ENCODE peak calls at places on chromosomes 6 and 20, in four cellular contexts. One of them, this sample, is unnamed.
A peak's percentile ranks its signal among the peaks of the same experiment; 100 is the strongest.

GRCh38 chr20:31988430-31989015 is 20.6 kb downstream of the XKR7 start:
- DNase-seq in brain microvascular endothelial cell: no peak
- DNase-seq in A673: no peak
- DNase-seq in pancreas: no peak
- DNase-seq in this sample: no peak

GRCh38 chr20:57526885-57527566 is 2.1 kb upstream of the CTCFL start:
- DNase-seq in brain microvascular endothelial cell: no peak
- DNase-seq in A673: no peak
- DNase-seq in pancreas: no peak
- DNase-seq in this sample: no peak

GRCh38 chr6:149031545-149032317 is 284.9 kb downstream of the UST start:
- DNase-seq in pancreas: no peak
- DNase-seq in brain microvascular endothelial cell: peak; percentile 93
- DNase-seq in A673: no peak
- DNase-seq in this sample: peak; percentile 72

GRCh38 chr20:33732166-33732970 is 572 bp downstream of the ZNF341 start:
- DNase-seq in A673: peak; percentile 41
- DNase-seq in brain microvascular endothelial cell: peak; percentile 59
- DNase-seq in pancreas: no peak
- DNase-seq in this sample: no peak

GRCh38 chr6:74731204-74731603 is 474.6 kb downstream of the COL12A1 start:
- DNase-seq in brain microvascular endothelial cell: peak; percentile 80
- DNase-seq in pancreas: no peak
- DNase-seq in A673: no peak
- DNase-seq in this sample: no peak

GRCh38 chr20:40663991-40664880 is 24.8 kb downstream of the MAFB start:
- DNase-seq in pancreas: no peak
- DNase-seq in A673: no peak
- DNase-seq in brain microvascular endothelial cell: no peak
- DNase-seq in this sample: no peak

GRCh38 chr20:45405566-45406259 is 2.4 kb upstream of the DBNDD2 start:
- DNase-seq in pancreas: peak; percentile 71
- DNase-seq in brain microvascular endothelial cell: no peak
- DNase-seq in A673: no peak
- DNase-seq in this sample: no peak

GRCh38 chr20:45069261-45069660 is 31.7 kb downstream of the KCNS1 start:
- DNase-seq in brain microvascular endothelial cell: no peak
- DNase-seq in A673: no peak
- DNase-seq in pancreas: no peak
- DNase-seq in this sample: no peak

GRCh38 chr20:20489054-20489453 is 121.2 kb downstream of the INSM1 start:
- DNase-seq in pancreas: no peak
- DNase-seq in brain microvascular endothelial cell: no peak
- DNase-seq in A673: no peak
- DNase-seq in this sample: peak; percentile 64

GRCh38 chr20:39190666-39191570 is 228.8 kb downstream of the DHX35 start:
- DNase-seq in brain microvascular endothelial cell: peak; percentile 4
- DNase-seq in A673: no peak
- DNase-seq in pancreas: no peak
- DNase-seq in this sample: no peak

GRCh38 chr6:155580904-155581303 is 125.3 kb upstream of the NOX3 start:
- DNase-seq in pancreas: no peak
- DNase-seq in A673: peak; percentile 39
- DNase-seq in brain microvascular endothelial cell: no peak
- DNase-seq in this sample: no peak

GRCh38 chr6:128347123-128347522 is 173.3 kb downstream of the PTPRK start:
- DNase-seq in pancreas: no peak
- DNase-seq in brain microvascular endothelial cell: peak; percentile 20
- DNase-seq in A673: no peak
- DNase-seq in this sample: no peak

GRCh38 chr6:142926494-142927273 is 18.3 kb downstream of the HIVEP2 start:
- DNase-seq in brain microvascular endothelial cell: peak; percentile 89
- DNase-seq in A673: peak; percentile 49
- DNase-seq in pancreas: peak; percentile 85
- DNase-seq in this sample: peak; percentile 86

GRCh38 chr6:152295346-152295745 is 341.8 kb downstream of the SYNE1 start:
- DNase-seq in brain microvascular endothelial cell: peak; percentile 87
- DNase-seq in A673: no peak
- DNase-seq in pancreas: no peak
- DNase-seq in this sample: no peak

GRCh38 chr6:166502453-166502852 is 84.0 kb downstream of the RAMACL start:
- DNase-seq in pancreas: no peak
- DNase-seq in A673: no peak
- DNase-seq in brain microvascular endothelial cell: no peak
- DNase-seq in this sample: no peak

GRCh38 chr20:34004790-34005457 is 11.2 kb downstream of the RALY start:
- DNase-seq in pancreas: no peak
- DNase-seq in brain microvascular endothelial cell: no peak
- DNase-seq in A673: no peak
- DNase-seq in this sample: no peak

GRCh38 chr20:64138276-64138815 is 25.9 kb upstream of the MYT1 start:
- DNase-seq in pancreas: peak; percentile 25
- DNase-seq in A673: no peak
- DNase-seq in brain microvascular endothelial cell: no peak
- DNase-seq in this sample: no peak

GRCh38 chr20:35131953-35132352 is 15.2 kb downstream of the EDEM2 start:
- DNase-seq in A673: no peak
- DNase-seq in brain microvascular endothelial cell: no peak
- DNase-seq in pancreas: no peak
- DNase-seq in this sample: no peak

DNA sequence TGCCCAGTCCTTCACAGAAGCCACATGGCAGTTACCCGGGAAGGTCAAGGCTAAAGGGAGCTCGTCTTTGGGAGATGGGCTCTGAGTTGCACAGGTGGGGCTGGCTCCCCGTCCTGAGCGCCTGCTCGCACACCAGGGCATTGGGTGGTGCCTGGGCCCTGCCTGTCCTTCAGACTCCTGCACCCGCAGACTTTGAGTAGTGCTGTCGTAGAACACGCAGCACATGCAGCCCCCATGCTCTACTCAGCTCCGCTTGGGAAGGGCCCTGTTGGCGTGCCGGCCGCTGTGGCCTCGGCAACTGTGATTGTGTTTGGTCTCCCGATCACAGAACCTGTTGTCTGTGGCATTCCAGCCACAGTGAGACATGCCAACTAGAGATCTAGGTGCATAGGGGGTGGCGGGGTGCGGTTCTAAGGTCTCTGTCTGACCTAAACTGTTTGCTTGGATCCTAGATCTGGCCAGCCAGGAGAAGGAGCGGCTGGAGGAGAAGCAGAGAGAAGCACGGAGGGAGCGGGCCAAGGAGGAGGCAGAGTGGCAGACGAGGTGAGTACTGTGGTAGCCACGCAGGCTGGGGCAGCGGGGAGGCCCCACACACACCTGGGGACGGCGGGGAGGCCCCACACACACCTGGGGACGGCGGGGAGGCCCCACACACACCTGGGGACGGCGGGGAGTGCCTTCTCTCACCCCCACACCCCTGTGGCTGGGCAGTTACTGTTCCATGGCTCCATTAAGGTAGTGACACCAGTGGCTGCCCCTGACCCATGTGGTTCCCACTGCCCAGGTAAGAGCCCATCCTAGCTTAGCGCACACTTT is 11.3 kb upstream of the ADRM1 start:
- DNase-seq in brain microvascular endothelial cell: no peak
- DNase-seq in A673: no peak
- DNase-seq in pancreas: no peak
- DNase-seq in this sample: no peak
- H3K36me3 ChIP-seq in brain microvascular endothelial cell: peaks cover 34% of the 10 kb centered on the region
- H3K36me3 ChIP-seq in A673: peaks cover 4% of the 10 kb centered on the region
- H3K36me3 ChIP-seq in pancreas: peaks cover 5% of the 10 kb centered on the region
- H3K36me3 ChIP-seq in this sample: peaks cover 19% of the 10 kb centered on the region

DNA sequence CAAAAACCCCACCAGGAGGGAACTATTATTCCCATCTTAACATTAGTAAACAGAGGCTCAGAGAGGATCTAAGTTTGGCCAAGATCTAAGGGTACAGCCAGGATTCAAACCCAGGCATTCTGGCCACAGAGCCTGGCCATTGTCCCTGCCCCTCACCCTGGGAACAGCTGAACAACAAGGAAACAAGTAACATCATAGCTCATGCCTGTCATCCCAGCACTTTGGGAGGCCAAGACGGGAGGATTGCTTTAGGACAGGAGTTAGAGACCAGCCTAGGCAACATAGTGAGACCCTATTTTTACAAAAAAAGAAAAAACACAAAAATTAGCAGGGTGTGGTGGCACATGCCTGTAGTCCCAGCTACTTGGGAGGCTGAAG is 27.6 kb downstream of the TOX2 start:
- DNase-seq in pancreas: no peak
- DNase-seq in A673: no peak
- DNase-seq in brain microvascular endothelial cell: no peak
- DNase-seq in this sample: no peak
- H3K4me3 ChIP-seq in pancreas: no peak overlapping the region
- H3K4me3 ChIP-seq in A673: no peak overlapping the region
- H3K4me3 ChIP-seq in brain microvascular endothelial cell: no peak overlapping the region
- H3K4me3 ChIP-seq in this sample: no peak overlapping the region

GRCh38 chr6:3856576-3856975 is 7.4 kb downstream of the FAM50B start:
- DNase-seq in A673: no peak
- DNase-seq in pancreas: no peak
- DNase-seq in brain microvascular endothelial cell: no peak
- DNase-seq in this sample: no peak
- TF ChIP-seq CTCF in A673: no peak
- TF ChIP-seq CTCF in pancreas: no peak
- TF ChIP-seq CTCF in brain microvascular endothelial cell: no peak
- TF ChIP-seq CTCF in this sample: no peak

DNA sequence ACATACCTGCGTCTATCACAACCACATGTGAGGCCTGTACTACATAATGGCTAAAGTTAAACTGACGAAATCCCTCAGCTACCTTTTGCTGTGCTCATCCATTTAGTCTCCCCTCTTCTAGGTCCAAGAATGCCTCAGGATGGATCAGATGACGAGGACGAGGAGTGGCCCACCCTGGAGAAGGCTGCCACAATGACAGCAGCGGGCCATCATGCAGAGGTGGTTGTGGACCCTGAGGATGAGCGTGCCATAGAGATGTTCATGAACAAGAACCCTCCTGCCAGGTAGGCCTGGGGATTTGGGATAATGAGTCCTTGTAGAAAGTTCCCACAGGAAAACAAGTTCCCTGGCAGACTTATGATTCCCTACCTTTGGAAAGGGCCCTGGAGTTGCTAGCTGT is 6.0 kb downstream of the BYSL start:
- DNase-seq in brain microvascular endothelial cell: no peak
- DNase-seq in A673: no peak
- DNase-seq in pancreas: no peak
- DNase-seq in this sample: no peak
- H3K36me3 ChIP-seq in brain microvascular endothelial cell: peaks cover 53% of the 10 kb centered on the region
- H3K36me3 ChIP-seq in A673: peaks cover 76% of the 10 kb centered on the region
- H3K36me3 ChIP-seq in pancreas: peaks cover 4% of the 10 kb centered on the region
- H3K36me3 ChIP-seq in this sample: peaks cover 33% of the 10 kb centered on the region

GRCh38 chr20:53829086-53829703 is 235.6 kb upstream of the ZNF217 start:
- DNase-seq in A673: peak; percentile 68
- DNase-seq in pancreas: no peak
- DNase-seq in brain microvascular endothelial cell: peak; percentile 92
- DNase-seq in this sample: no peak
- H3K4me3 ChIP-seq in A673: peak overlapping the region; percentile 34
- H3K4me3 ChIP-seq in pancreas: no peak overlapping the region
- H3K4me3 ChIP-seq in brain microvascular endothelial cell: peak overlapping the region; percentile 9
- H3K4me3 ChIP-seq in this sample: peak overlapping the region; percentile 15

DNA sequence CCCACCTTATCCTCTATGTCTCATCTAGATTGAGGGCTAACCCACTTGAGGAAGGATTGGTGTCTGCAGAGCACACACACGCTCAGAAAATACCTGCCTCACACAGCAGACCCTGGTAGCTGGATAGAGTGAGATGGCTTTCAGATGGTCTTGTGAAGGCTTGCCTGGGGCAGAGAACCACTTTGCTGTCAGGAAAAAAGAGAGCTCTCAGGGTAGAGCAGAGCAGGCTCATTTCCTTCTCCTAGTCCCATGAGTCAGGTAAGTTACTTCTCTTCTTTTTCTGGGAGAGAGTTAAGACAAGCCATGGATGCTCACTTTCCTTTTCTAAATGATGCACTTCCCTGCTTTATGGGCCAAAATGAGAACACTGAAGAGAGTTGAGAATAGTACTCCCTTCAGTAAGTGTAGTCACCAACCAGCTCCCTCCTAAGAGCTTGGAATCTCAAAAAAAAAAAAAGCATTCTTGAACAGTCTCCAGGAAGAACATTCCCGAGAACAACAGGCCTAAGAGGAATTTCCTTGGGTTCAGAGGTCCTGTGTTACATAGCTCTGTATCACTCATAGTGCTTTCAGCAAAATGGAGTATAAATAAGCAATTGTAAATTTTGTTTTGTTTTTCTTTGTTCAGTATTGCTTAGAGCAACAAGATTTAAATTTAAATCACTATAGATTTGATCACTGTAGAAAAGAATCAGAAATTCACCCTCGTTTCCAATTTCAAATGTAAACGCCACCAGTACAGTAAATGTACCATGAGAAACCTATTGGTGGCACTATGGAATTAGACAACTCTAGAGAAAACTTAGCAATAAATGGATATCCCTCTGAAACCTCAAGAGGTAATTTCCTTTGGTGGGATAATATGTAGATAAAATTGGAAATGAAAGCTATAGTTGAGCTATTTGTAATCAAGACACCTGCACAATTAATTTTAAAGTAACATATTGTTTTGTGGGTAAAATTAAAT is 530.3 kb downstream of the RFPL4B start:
- DNase-seq in brain microvascular endothelial cell: peak; percentile 78
- DNase-seq in A673: peak; percentile 28
- DNase-seq in pancreas: no peak
- DNase-seq in this sample: no peak
- TF ChIP-seq CTCF in brain microvascular endothelial cell: no peak
- TF ChIP-seq CTCF in A673: peak; percentile 52
- TF ChIP-seq CTCF in pancreas: no peak
- TF ChIP-seq CTCF in this sample: no peak

DNA sequence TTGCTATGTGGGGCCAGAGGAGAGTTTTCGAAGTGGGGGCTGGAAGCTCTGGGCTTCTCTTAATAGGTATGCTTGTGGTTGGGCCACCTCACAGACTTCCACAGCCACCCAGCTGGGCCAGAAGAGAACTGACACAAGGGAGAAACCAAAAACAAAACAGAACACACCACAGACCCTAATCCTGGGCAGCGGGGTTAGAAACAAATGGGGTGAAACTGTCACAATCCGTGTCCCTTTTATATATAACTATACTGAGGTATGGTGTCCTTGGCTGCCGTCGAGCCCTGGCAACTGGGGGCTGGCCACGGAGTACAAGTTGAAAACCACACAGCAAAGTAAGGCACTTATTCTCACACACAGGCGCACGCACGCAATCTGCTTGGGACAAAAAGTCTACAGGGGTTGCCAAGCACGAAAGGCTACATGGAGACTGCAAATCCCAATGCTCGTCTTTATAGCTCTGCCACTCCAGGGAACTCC is 78.3 kb downstream of the TRAM2 start:
- DNase-seq in pancreas: no peak
- DNase-seq in brain microvascular endothelial cell: no peak
- DNase-seq in A673: no peak
- DNase-seq in this sample: peak; percentile 74
- H3K36me3 ChIP-seq in pancreas: no peaks in the 10 kb centered on the region
- H3K36me3 ChIP-seq in brain microvascular endothelial cell: peaks cover 47% of the 10 kb centered on the region
- H3K36me3 ChIP-seq in A673: no peaks in the 10 kb centered on the region
- H3K36me3 ChIP-seq in this sample: peaks cover 4% of the 10 kb centered on the region

GRCh38 chr20:52001999-52002666 is 189.4 kb downstream of the ZFP64 start:
- DNase-seq in brain microvascular endothelial cell: peak; percentile 16
- DNase-seq in A673: peak; percentile 56
- DNase-seq in pancreas: no peak
- DNase-seq in this sample: no peak
- H3K4me3 ChIP-seq in brain microvascular endothelial cell: no peak overlapping the region
- H3K4me3 ChIP-seq in A673: no peak overlapping the region
- H3K4me3 ChIP-seq in pancreas: no peak overlapping the region
- H3K4me3 ChIP-seq in this sample: no peak overlapping the region